ENCODE peak calls at places on chromosome 15, in four cellular contexts. One of them, this sample, is unnamed.

GRCh38 chr15:99348412-99348811 is 97.1 kb downstream of the LRRC28 start:
- DNase-seq in HepG2: no peak
- DNase-seq in H1: no peak
- DNase-seq in K562: no peak
- DNase-seq in this sample: no peak

GRCh38 chr15:56351957-56352506 is 13.2 kb upstream of the TEX9 start:
- DNase-seq in HepG2: no peak
- DNase-seq in H1: no peak
- DNase-seq in K562: no peak
- DNase-seq in this sample: no peak

GRCh38 chr15:90174140-90174891 is 26.8 kb upstream of the SEMA4B start:
- DNase-seq in HepG2: no peak
- DNase-seq in H1: no peak
- DNase-seq in K562: no peak
- DNase-seq in this sample: no peak

GRCh38 chr15:50425219-50425618 is 1.0 kb downstream of the USP8 start:
- DNase-seq in HepG2: no peak
- DNase-seq in H1: no peak
- DNase-seq in K562: no peak
- DNase-seq in this sample: no peak

GRCh38 chr15:56939257-56939656 is 20.8 kb downstream of the TCF12 start:
- DNase-seq in HepG2: no peak
- DNase-seq in H1: no peak
- DNase-seq in K562: no peak
- DNase-seq in this sample: no peak

GRCh38 chr15:80669599-80670273 is 25.4 kb upstream of the ABHD17C start:
- DNase-seq in HepG2: no peak
- DNase-seq in H1: no peak
- DNase-seq in K562: no peak
- DNase-seq in this sample: no peak

GRCh38 chr15:80500021-80500420 is 95.8 kb downstream of the ARNT2 start:
- DNase-seq in HepG2: no peak
- DNase-seq in H1: no peak
- DNase-seq in K562: no peak
- DNase-seq in this sample: no peak

GRCh38 chr15:66763186-66764066 is 61.4 kb downstream of the SMAD6 start:
- DNase-seq in HepG2: no peak
- DNase-seq in H1: no peak
- DNase-seq in K562: no peak
- DNase-seq in this sample: no peak

GRCh38 chr15:33029247-33029646 is 165.3 kb downstream of the FMN1 start:
- DNase-seq in HepG2: no peak
- DNase-seq in H1: no peak
- DNase-seq in K562: no peak
- DNase-seq in this sample: no peak

GRCh38 chr15:65394280-65394789 is 16.5 kb upstream of the IGDCC3 start:
- DNase-seq in HepG2: no peak
- DNase-seq in H1: no peak
- DNase-seq in K562: no peak
- DNase-seq in this sample: no peak

GRCh38 chr15:47374222-47374621 is 343.1 kb upstream of the SEMA6D start:
- DNase-seq in HepG2: no peak
- DNase-seq in H1: peak; percentile 15
- DNase-seq in K562: no peak
- DNase-seq in this sample: no peak

GRCh38 chr15:90706394-90707327 is 10.5 kb upstream of the BLM start:
- DNase-seq in HepG2: no peak
- DNase-seq in H1: no peak
- DNase-seq in K562: no peak
- DNase-seq in this sample: no peak

GRCh38 chr15:90387534-90388461 is at the start of gene IQGAP1:
- DNase-seq in HepG2: peak; percentile 92
- DNase-seq in H1: peak; percentile 88
- DNase-seq in K562: peak; percentile 97
- DNase-seq in this sample: peak; percentile 83

GRCh38 chr15:45612790-45613415 is 21.9 kb upstream of the SQOR start:
- DNase-seq in HepG2: no peak
- DNase-seq in H1: no peak
- DNase-seq in K562: no peak
- DNase-seq in this sample: no peak

GRCh38 chr15:99283739-99284138 is 32.5 kb downstream of the LRRC28 start:
- DNase-seq in HepG2: no peak
- DNase-seq in H1: no peak
- DNase-seq in K562: no peak
- DNase-seq in this sample: no peak

GRCh38 chr15:78012643-78013077 is 64.9 kb downstream of the TBC1D2B start:
- DNase-seq in HepG2: peak; percentile 66
- DNase-seq in H1: no peak
- DNase-seq in K562: no peak
- DNase-seq in this sample: no peak

GRCh38 chr15:62404194-62404985 is 239.3 kb upstream of the C2CD4B start:
- DNase-seq in HepG2: no peak
- DNase-seq in H1: no peak
- DNase-seq in K562: no peak
- DNase-seq in this sample: no peak

GRCh38 chr15:67105065-67105951 is 39.9 kb downstream of the SMAD3 start:
- DNase-seq in HepG2: peak; percentile 93
- DNase-seq in H1: no peak
- DNase-seq in K562: no peak
- DNase-seq in this sample: no peak

GRCh38 chr15:41512078-41512394 is 1.6 kb downstream of the LTK start:
- DNase-seq in HepG2: no peak
- DNase-seq in H1: no peak
- DNase-seq in K562: no peak
- DNase-seq in this sample: no peak

GRCh38 chr15:48358229-48358641 is 27.0 kb downstream of the DUT start:
- DNase-seq in HepG2: no peak
- DNase-seq in H1: no peak
- DNase-seq in K562: no peak
- DNase-seq in this sample: no peak

GRCh38 chr15:33243869-33244268 is 49.4 kb upstream of the FMN1 start:
- DNase-seq in HepG2: peak; percentile 44
- DNase-seq in H1: no peak
- DNase-seq in K562: no peak
- DNase-seq in this sample: no peak

GRCh38 chr15:31344824-31345605 is 18.4 kb downstream of the KLF13 start:
- DNase-seq in HepG2: no peak
- DNase-seq in H1: no peak
- DNase-seq in K562: no peak
- DNase-seq in this sample: no peak

GRCh38 chr15:70141376-70142071 is 43.8 kb upstream of the TLE3 start:
- DNase-seq in HepG2: no peak
- DNase-seq in H1: no peak
- DNase-seq in K562: no peak
- DNase-seq in this sample: no peak

GRCh38 chr15:81394609-81395008 is 20.6 kb upstream of the TMC3 start:
- DNase-seq in HepG2: no peak
- DNase-seq in H1: no peak
- DNase-seq in K562: no peak
- DNase-seq in this sample: no peak

GRCh38 chr15:80087104-80087503 is 27.6 kb downstream of the ZFAND6 start:
- DNase-seq in HepG2: no peak
- DNase-seq in H1: no peak
- DNase-seq in K562: no peak
- DNase-seq in this sample: no peak

GRCh38 chr15:98442379-98442833 is 205.9 kb upstream of the IGF1R start:
- DNase-seq in HepG2: peak; percentile 51
- DNase-seq in H1: peak; percentile 25
- DNase-seq in K562: peak; percentile 66
- DNase-seq in this sample: no peak

GRCh38 chr15:45254405-45255293 is 2.6 kb downstream of the SLC28A2 start:
- DNase-seq in HepG2: no peak
- DNase-seq in H1: no peak
- DNase-seq in K562: no peak
- DNase-seq in this sample: no peak

GRCh38 chr15:96122077-96123027 is 208.1 kb upstream of the NR2F2 start:
- DNase-seq in HepG2: peak; percentile 7
- DNase-seq in H1: no peak
- DNase-seq in K562: no peak
- DNase-seq in this sample: no peak

GRCh38 chr15:67521770-67522568 is 1.0 kb downstream of the C15orf61 start:
- DNase-seq in HepG2: no peak
- DNase-seq in H1: no peak
- DNase-seq in K562: no peak
- DNase-seq in this sample: no peak

GRCh38 chr15:91916051-91916450 is 62.5 kb downstream of the SLCO3A1 start:
- DNase-seq in HepG2: no peak
- DNase-seq in H1: no peak
- DNase-seq in K562: no peak
- DNase-seq in this sample: no peak

GRCh38 chr15:65979316-65979715 is 110.0 kb downstream of the RAB11A start:
- DNase-seq in HepG2: no peak
- DNase-seq in H1: no peak
- DNase-seq in K562: no peak
- DNase-seq in this sample: no peak

GRCh38 chr15:92667291-92667904 is 11.8 kb upstream of the FAM174B start:
- DNase-seq in HepG2: peak; percentile 46
- DNase-seq in H1: no peak
- DNase-seq in K562: no peak
- DNase-seq in this sample: no peak

GRCh38 chr15:86055688-86056087 is 24.0 kb upstream of the AGBL1 start:
- DNase-seq in HepG2: no peak
- DNase-seq in H1: no peak
- DNase-seq in K562: no peak
- DNase-seq in this sample: no peak

GRCh38 chr15:50261979-50262378 is 3.5 kb downstream of the HDC start:
- DNase-seq in HepG2: no peak
- DNase-seq in H1: no peak
- DNase-seq in K562: peak; percentile 25
- DNase-seq in this sample: no peak

GRCh38 chr15:38549222-38549621 is 15.4 kb downstream of the RASGRP1 start:
- DNase-seq in HepG2: no peak
- DNase-seq in H1: no peak
- DNase-seq in K562: no peak
- DNase-seq in this sample: no peak
- TF ChIP-seq HDAC6 in HepG2: no peak
- TF ChIP-seq HDAC6 in H1: no peak
- TF ChIP-seq HDAC6 in K562: no peak
- TF ChIP-seq HDAC6 in this sample: no peak

GRCh38 chr15:63502137-63502801 is 2.1 kb upstream of the USP3 start:
- DNase-seq in HepG2: peak; percentile 31
- DNase-seq in H1: no peak
- DNase-seq in K562: no peak
- DNase-seq in this sample: no peak
- TF ChIP-seq HDAC6 in HepG2: no peak
- TF ChIP-seq HDAC6 in H1: no peak
- TF ChIP-seq HDAC6 in K562: no peak
- TF ChIP-seq HDAC6 in this sample: no peak

DNA sequence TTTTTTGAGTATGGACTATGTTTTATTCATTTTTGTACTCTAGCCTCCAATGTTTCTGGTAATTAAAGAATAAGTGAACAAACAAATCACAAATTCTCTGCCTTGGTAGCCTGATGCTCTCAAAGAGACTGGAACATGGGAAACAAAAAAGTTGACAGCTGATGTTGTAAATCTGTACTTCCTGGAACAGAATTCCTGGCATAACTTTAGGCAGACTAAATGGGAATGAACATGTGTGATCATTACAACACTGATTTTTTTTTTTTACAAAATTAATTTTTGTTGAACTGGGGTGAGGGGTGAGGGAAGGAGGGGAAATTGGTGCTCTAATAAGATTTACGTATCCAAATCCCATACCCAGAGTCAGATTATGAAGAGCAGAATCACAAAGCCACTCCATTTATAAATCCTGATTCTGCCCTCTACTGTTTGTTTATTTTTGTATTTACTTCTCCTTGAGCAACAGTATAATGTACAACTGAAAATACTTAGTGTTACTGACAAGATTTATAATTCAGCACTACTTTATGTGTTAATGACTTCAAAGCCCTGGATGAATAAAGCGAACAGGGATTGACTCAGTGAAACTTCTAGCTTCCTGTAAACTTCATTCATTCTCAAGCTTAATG is 165.0 kb downstream of the FRMD5 start:
- DNase-seq in HepG2: no peak
- DNase-seq in H1: no peak
- DNase-seq in K562: no peak
- DNase-seq in this sample: no peak
- TF ChIP-seq HDAC6 in HepG2: no peak
- TF ChIP-seq HDAC6 in H1: no peak
- TF ChIP-seq HDAC6 in K562: no peak
- TF ChIP-seq HDAC6 in this sample: no peak

GRCh38 chr15:101187820-101188516 is 63.9 kb downstream of the CHSY1 start:
- DNase-seq in HepG2: no peak
- DNase-seq in H1: no peak
- DNase-seq in K562: no peak
- DNase-seq in this sample: peak; percentile 90
- TF ChIP-seq HDAC6 in HepG2: no peak
- TF ChIP-seq HDAC6 in H1: no peak
- TF ChIP-seq HDAC6 in K562: no peak
- TF ChIP-seq HDAC6 in this sample: no peak

GRCh38 chr15:40340038-40340739 is 550 bp downstream of the CCDC9B start:
- DNase-seq in HepG2: no peak
- DNase-seq in H1: no peak
- DNase-seq in K562: no peak
- DNase-seq in this sample: no peak

GRCh38 chr15:40338921-40339620 is 1.7 kb downstream of the CCDC9B start:
- DNase-seq in HepG2: peak; percentile 85
- DNase-seq in H1: no peak
- DNase-seq in K562: no peak
- DNase-seq in this sample: no peak

GRCh38 chr15:40339621-40339945 is 1.2 kb downstream of the CCDC9B start:
- DNase-seq in HepG2: no peak
- DNase-seq in H1: no peak
- DNase-seq in K562: no peak
- DNase-seq in this sample: no peak

GRCh38 chr15:40342421-40343313 is 1.9 kb upstream of the CCDC9B start:
- DNase-seq in HepG2: no peak
- DNase-seq in H1: no peak
- DNase-seq in K562: no peak
- DNase-seq in this sample: no peak

DNA sequence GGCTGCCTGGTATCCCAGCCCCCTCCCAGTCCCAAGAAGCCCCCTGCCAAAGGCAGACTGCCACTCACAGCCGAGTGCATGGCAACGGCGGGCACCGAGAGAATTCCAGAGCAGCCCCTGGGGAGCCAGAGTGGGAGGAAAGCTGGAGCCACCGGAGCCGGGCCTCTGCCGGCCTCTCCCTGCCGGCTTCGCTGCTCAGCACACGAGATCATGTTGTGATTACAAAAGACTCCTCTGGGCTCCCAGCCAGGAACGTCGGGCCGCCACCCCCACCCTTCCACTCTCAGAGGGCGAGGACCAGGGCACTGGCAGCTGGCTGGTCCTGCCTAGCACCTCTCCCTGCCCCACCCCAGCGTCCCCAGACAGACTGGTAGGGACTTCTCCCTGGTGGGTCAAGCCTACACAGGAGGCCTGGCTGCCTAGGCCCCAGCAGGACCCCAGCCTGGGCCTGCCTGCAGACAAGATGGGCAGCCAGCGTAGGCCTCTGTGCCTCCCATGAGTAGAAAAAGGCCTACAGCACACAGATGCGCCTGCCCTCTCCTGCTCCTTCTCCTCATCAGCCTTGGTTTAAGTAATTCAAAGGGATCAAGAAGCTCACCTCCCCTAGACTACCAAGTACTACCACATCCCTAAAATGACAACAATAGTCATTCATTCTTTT is at the start of gene CCDC9B:
- DNase-seq in HepG2: peak; percentile 75
- DNase-seq in H1: no peak
- DNase-seq in K562: peak; percentile 63
- DNase-seq in this sample: no peak
- TF ChIP-seq HDAC6 in HepG2: no peak
- TF ChIP-seq HDAC6 in H1: no peak
- TF ChIP-seq HDAC6 in K562: no peak
- TF ChIP-seq HDAC6 in this sample: no peak

This sample was measured in GM12878.